ENCODE peak calls at places on chromosomes 7 and 10, in six cellular contexts. F is iPS DF 19.7, R is HEK293T, I is foreskin fibroblast, U is endothelial cell, Y is omental fat pad. H is an unnamed sample.

GRCh38 chr7:96426027-96426426 is 104.1 kb upstream of the SLC25A13 start:
- DNase-seq in I (no peak), R (no peak), Y (no peak), U (no peak), F (no peak), H (no peak)

GRCh38 chr10:106705576-106706526 is 458.7 kb downstream of the SORCS1 start:
- DNase-seq in F (peak), Y (no peak), I (peak), R (peak), U (peak), H (peak)

GRCh38 chr10:94963901-94964300 is 25.4 kb downstream of the CYP2C9 start:
- DNase-seq in F (peak), Y (no peak), U (peak), I (peak), R (peak), H (peak)

GRCh38 chr10:124743188-124744046 is 761 bp downstream of the FAM53B start:
- DNase-seq in U (peak), Y (no peak), I (no peak), F (no peak), R (peak), H (peak)

GRCh38 chr10:68666280-68666760 is 54.7 kb upstream of the CCAR1 start:
- DNase-seq in I (peak), R (no peak), Y (no peak), U (no peak), F (no peak), H (no peak)

GRCh38 chr7:78873117-78873516 is 580.4 kb downstream of the MAGI2 start:
- DNase-seq in U (no peak), F (no peak), Y (no peak), I (no peak), R (no peak), H (no peak)

GRCh38 chr10:132493246-132493755 is 44.3 kb upstream of the INPP5A start:
- DNase-seq in I (no peak), R (no peak), F (no peak), Y (no peak), U (no peak), H (no peak)

GRCh38 chr10:13571541-13571940 is 15.2 kb upstream of the PRPF18 start:
- DNase-seq in Y (no peak), R (no peak), U (no peak), F (no peak), I (no peak), H (no peak)

GRCh38 chr10:338176-339037 is 203.2 kb downstream of the ZMYND11 start:
- DNase-seq in R (no peak), F (no peak), U (no peak), Y (no peak), I (no peak), H (no peak)

GRCh38 chr7:114554781-114555537 is 140.3 kb downstream of the FOXP2 start:
- DNase-seq in R (peak), I (no peak), U (no peak), Y (no peak), F (no peak), H (no peak)

GRCh38 chr7:21960922-21961321 is 15.2 kb upstream of the CDCA7L start:
- DNase-seq in Y (no peak), R (no peak), U (no peak), F (no peak), I (peak), H (no peak)

GRCh38 chr7:133512560-133512959 is 259.7 kb downstream of the EXOC4 start:
- DNase-seq in I (no peak), U (no peak), F (no peak), R (no peak), Y (no peak), H (no peak)

GRCh38 chr7:117892821-117893220 is 19.6 kb upstream of the CTTNBP2 start:
- DNase-seq in Y (no peak), R (no peak), I (no peak), U (no peak), F (no peak), H (no peak)

GRCh38 chr10:6840093-6840763 is 260.2 kb upstream of the PRKCQ start:
- DNase-seq in R (no peak), F (no peak), U (no peak), Y (no peak), I (peak), H (no peak)

GRCh38 chr7:5670173-5670933 is 111.1 kb downstream of the RNF216 start:
- DNase-seq in I (no peak), U (no peak), Y (no peak), R (no peak), F (no peak), H (no peak)

GRCh38 chr10:132050191-132050590 is 15.6 kb upstream of the JAKMIP3 start:
- DNase-seq in U (no peak), F (no peak), Y (no peak), I (no peak), R (no peak), H (no peak)

GRCh38 chr7:137992042-137992737 is 9.7 kb downstream of the CREB3L2 start:
- DNase-seq in R (no peak), U (no peak), Y (no peak), I (peak), F (no peak), H (no peak)

GRCh38 chr7:92753614-92754013 is 82.8 kb downstream of the CDK6 start:
- DNase-seq in Y (no peak), I (no peak), F (no peak), U (no peak), R (no peak), H (no peak)

GRCh38 chr10:61903184-61903990 is 1.9 kb downstream of the ARID5B start:
- DNase-seq in R (peak), I (peak), Y (no peak), F (no peak), U (peak), H (no peak)

GRCh38 chr7:23494009-23494408 is 23.7 kb upstream of the IGF2BP3 start:
- DNase-seq in Y (no peak), R (no peak), U (no peak), I (no peak), F (no peak), H (no peak)

GRCh38 chr10:72567421-72567820 is 58.5 kb downstream of the MICU1 start:
- DNase-seq in Y (no peak), R (no peak), U (peak), I (peak), F (no peak), H (no peak)

GRCh38 chr10:120514035-120514620 is 57.1 kb downstream of the PLPP4 start:
- DNase-seq in Y (no peak), U (peak), R (peak), F (peak), I (peak), H (peak)

GRCh38 chr7:16846611-16847165 is 35.1 kb downstream of the AGR3 start:
- DNase-seq in I (no peak), F (no peak), Y (no peak), R (no peak), U (no peak), H (peak)

GRCh38 chr7:158858592-158859503 is 2.5 kb downstream of the DYNC2I1 start:
- DNase-seq in R (no peak), U (no peak), Y (no peak), F (peak), I (no peak), H (no peak)